ENCODE peak calls at places on chromosomes 12 and 14, in six cellular contexts. M, W, S, Z, N and C are unnamed samples.

GRCh38 chr12:4307593-4308333 is 13.2 kb upstream of the TIGAR start:
- DNase-seq in Z (no peak), W (peak; percentile 52), N (peak; percentile 80), M (peak; percentile 68), S (no peak), C (peak; percentile 60)

GRCh38 chr12:5910790-5911548 is 34.1 kb downstream of the ANO2 start:
- DNase-seq in S (no peak), W (no peak), N (no peak), Z (no peak), M (no peak), C (no peak)

GRCh38 chr12:53173085-53173715 is 7.3 kb upstream of the ZNF740 start:
- DNase-seq in S (no peak), M (no peak), W (no peak), N (peak; percentile 17), Z (no peak), C (peak; percentile 29)

GRCh38 chr14:67630186-67630585 is 10.5 kb downstream of the ARG2 start:
- DNase-seq in M (no peak), S (no peak), N (no peak), W (no peak), Z (no peak), C (no peak)

GRCh38 chr12:47383942-47384341 is 304.2 kb upstream of the AMIGO2 start:
- DNase-seq in W (no peak), S (no peak), Z (no peak), N (peak; percentile 59), M (no peak), C (peak; percentile 29)

GRCh38 chr14:58299665-58300202 is 1.4 kb downstream of the ARID4A start:
- DNase-seq in S (no peak), M (no peak), W (no peak), N (peak; percentile 15), Z (no peak), C (no peak)

GRCh38 chr12:67909681-67910080 is 79.6 kb upstream of the IFNG-AS1 start:
- DNase-seq in N (no peak), W (no peak), Z (no peak), S (no peak), M (no peak), C (no peak)

GRCh38 chr14:92252291-92252690 is 70.7 kb upstream of the SLC24A4 start:
- DNase-seq in Z (no peak), N (no peak), W (no peak), S (no peak), M (no peak), C (no peak)

GRCh38 chr14:63323148-63323547 is 4.4 kb upstream of the GPHB5 start:
- DNase-seq in Z (no peak), S (no peak), M (no peak), W (no peak), N (no peak), C (no peak)

GRCh38 chr14:61103541-61104339 is 122.7 kb downstream of the SLC38A6 start:
- DNase-seq in M (peak; percentile 26), W (no peak), Z (no peak), S (no peak), N (peak; percentile 99), C (peak; percentile 94)

GRCh38 chr14:52400846-52401245 is 86.7 kb downstream of the PTGER2 start:
- DNase-seq in N (no peak), S (no peak), W (no peak), M (no peak), Z (no peak), C (no peak)

GRCh38 chr12:3311491-3312103 is 179.4 kb upstream of the PRMT8 start:
- DNase-seq in W (no peak), M (no peak), S (no peak), Z (no peak), N (no peak), C (no peak)

GRCh38 chr12:14777271-14777670 is 26.0 kb downstream of the WBP11 start:
- DNase-seq in Z (no peak), W (no peak), N (no peak), M (no peak), S (no peak), C (no peak)

GRCh38 chr14:64800000-64800399 is 79.7 kb downstream of the SPTB start:
- DNase-seq in W (peak; percentile 34), N (peak; percentile 28), M (no peak), Z (no peak), S (no peak), C (peak; percentile 54)

DNA sequence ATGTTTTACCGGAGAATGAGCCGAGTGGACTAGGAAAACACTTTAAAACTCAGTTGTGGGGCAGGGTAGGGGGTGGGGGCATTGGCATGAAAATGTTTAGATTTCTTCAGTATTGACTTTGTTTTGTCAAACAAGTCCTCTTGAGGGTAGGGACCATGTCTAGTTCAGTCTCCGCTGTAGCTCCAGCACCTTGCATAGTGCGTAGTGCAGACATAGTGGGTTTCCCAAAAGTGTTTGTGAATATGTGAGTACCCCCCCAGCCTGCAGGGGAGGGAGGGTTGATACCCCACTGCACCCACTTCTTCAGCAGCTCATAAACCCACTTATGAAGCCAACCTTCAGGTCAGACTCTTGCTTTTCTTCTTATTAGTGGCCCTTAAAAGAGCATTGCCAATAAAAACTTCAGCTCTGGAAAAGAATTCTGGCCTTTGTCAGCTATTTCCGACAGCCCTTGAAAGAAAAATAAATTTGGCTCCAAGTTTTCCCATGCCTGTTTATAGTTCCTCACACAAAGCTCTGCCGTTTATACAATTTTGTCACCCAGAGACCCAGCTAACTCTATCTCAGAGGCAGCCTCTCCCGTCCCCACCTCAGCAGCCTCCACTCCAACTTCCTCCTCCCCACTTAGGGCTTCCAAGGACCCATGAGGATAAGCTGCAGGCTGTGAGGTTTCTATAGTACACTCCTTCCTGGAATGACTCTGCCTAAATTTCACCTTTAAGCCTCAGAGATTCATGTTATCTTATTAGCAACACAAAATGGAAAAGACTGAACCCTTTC is 71.6 kb downstream of the TTC9 start:
- DNase-seq in W (no peak), S (no peak), M (no peak), N (no peak), Z (no peak), C (no peak)
- H3K4me3 ChIP-seq in W (peak overlapping the region; percentile 1), S (no peak overlapping the region), M (no peak overlapping the region), N (no peak overlapping the region), Z (no peak overlapping the region), C (no peak overlapping the region)

GRCh38 chr14:75147423-75148071 is 20.7 kb upstream of the NEK9 start:
- DNase-seq in Z (no peak), S (peak; percentile 90), M (peak; percentile 42), N (peak; percentile 89), W (peak; percentile 53), C (peak; percentile 88)
- TF ChIP-seq CTCF in Z (no peak), S (peak; percentile 48), M (peak; percentile 22), N (peak; percentile 68), W (peak; percentile 71), C (peak; percentile 53)

GRCh38 chr14:72793154-72793725 is 100.7 kb downstream of the DPF3 start:
- DNase-seq in W (no peak), N (no peak), M (no peak), Z (no peak), S (no peak), C (no peak)

GRCh38 chr14:72800848-72801370 is 93.0 kb downstream of the DPF3 start:
- DNase-seq in W (no peak), Z (no peak), M (no peak), S (no peak), N (no peak), C (no peak)

GRCh38 chr14:72801381-72801812 is 92.5 kb downstream of the DPF3 start:
- DNase-seq in S (no peak), W (no peak), N (peak; percentile 98), M (no peak), Z (no peak), C (peak; percentile 69)

GRCh38 chr14:72800296-72800695 is 93.6 kb downstream of the DPF3 start:
- DNase-seq in S (no peak), Z (no peak), M (no peak), N (no peak), W (no peak), C (no peak)

DNA sequence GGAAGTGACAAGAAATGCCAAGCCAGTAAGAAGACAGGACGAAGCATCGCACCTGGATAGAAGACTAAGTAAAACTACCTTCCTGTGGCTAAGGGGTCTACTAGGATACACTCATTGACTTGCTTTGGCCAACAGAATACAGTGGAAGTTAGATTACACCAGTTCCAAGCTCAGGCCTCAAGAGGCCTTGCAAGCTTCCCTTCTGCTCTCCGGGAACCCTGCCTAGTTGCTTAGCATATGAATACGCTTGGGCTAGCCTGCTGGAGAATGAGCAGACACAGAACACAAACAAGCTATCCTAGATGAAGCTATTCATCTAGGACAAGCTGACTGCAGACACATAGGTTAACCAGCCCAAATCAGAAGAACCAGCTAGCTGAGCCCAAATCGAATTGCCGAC is 97.0 kb downstream of the DPF3 start:
- DNase-seq in S (no peak), N (no peak), W (no peak), M (no peak), Z (no peak), C (no peak)
- H3K4me3 ChIP-seq in S (no peak overlapping the region), N (no peak overlapping the region), W (no peak overlapping the region), M (no peak overlapping the region), Z (no peak overlapping the region), C (no peak overlapping the region)

GRCh38 chr12:72264548-72265175 is 7.5 kb upstream of the TRHDE start:
- DNase-seq in M (no peak), S (no peak), W (no peak), Z (no peak), N (peak; percentile 57), C (no peak)
- TF ChIP-seq CTCF in M (peak; percentile 49), S (no peak), W (peak; percentile 27), Z (no peak), N (peak; percentile 64), C (peak; percentile 54)

GRCh38 chr12:124464830-124465229 is 102.6 kb downstream of the NCOR2 start:
- DNase-seq in S (no peak), W (no peak), Z (no peak), N (no peak), M (no peak), C (no peak)
- H3K4me3 ChIP-seq in S (no peak overlapping the region), W (no peak overlapping the region), Z (no peak overlapping the region), N (no peak overlapping the region), M (no peak overlapping the region), C (no peak overlapping the region)

DNA sequence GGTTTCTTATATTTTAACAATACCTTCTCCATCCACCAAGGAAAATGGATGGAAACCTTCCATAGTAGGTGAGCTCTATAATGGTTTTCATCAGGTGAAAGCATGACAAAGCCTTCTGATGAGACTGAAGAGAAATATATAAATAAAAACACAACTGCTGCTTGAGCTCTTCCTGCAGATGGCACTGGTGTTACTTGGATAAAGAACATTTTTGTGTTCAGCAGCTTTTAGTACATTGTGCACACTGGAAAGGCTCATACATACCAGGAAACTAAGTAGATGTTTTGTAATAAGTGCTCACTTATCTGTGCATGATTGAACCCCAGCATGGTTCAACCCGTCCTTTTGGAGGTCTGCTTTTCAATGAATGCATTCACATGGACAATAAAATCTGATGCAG is 357.3 kb upstream of the MIS18BP1 start:
- DNase-seq in M (no peak), S (no peak), N (peak; percentile 26), W (no peak), Z (no peak), C (no peak)
- TF ChIP-seq CTCF in M (no peak), S (no peak), N (peak; percentile 44), W (no peak), Z (no peak), C (no peak)